ENCODE peak calls at places on chromosome 1, in five cellular contexts. One of them, this sample, is unnamed.

GRCh38 chr1:156249593-156249992 is 1.7 kb upstream of the PAQR6 start:
- DNase-seq in AG04449: no peak
- DNase-seq in upper lobe of right lung: no peak
- DNase-seq in hepatocyte: no peak
- DNase-seq in CD4-positive, alpha-beta T cell: no peak
- DNase-seq in this sample: no peak

GRCh38 chr1:234768569-234769283 is 158.7 kb upstream of the IRF2BP2 start:
- DNase-seq in AG04449: no peak
- DNase-seq in upper lobe of right lung: no peak
- DNase-seq in hepatocyte: peak; percentile 38
- DNase-seq in CD4-positive, alpha-beta T cell: peak; percentile 44
- DNase-seq in this sample: no peak

GRCh38 chr1:150237746-150238145 is 1.8 kb upstream of the ANP32E start:
- DNase-seq in AG04449: no peak
- DNase-seq in upper lobe of right lung: peak; percentile 46
- DNase-seq in hepatocyte: no peak
- DNase-seq in CD4-positive, alpha-beta T cell: no peak
- DNase-seq in this sample: no peak

GRCh38 chr1:166479052-166479631 is 312.3 kb upstream of the FAM78B start:
- DNase-seq in AG04449: no peak
- DNase-seq in upper lobe of right lung: no peak
- DNase-seq in hepatocyte: peak; percentile 56
- DNase-seq in CD4-positive, alpha-beta T cell: peak; percentile 38
- DNase-seq in this sample: peak; percentile 19

GRCh38 chr1:152053375-152053774 is 16.6 kb upstream of the S100A11 start:
- DNase-seq in AG04449: no peak
- DNase-seq in upper lobe of right lung: no peak
- DNase-seq in hepatocyte: no peak
- DNase-seq in CD4-positive, alpha-beta T cell: no peak
- DNase-seq in this sample: no peak

GRCh38 chr1:67816096-67816493 is 17.2 kb downstream of the GNG12 start:
- DNase-seq in AG04449: no peak
- DNase-seq in upper lobe of right lung: no peak
- DNase-seq in hepatocyte: peak; percentile 55
- DNase-seq in CD4-positive, alpha-beta T cell: no peak
- DNase-seq in this sample: no peak

GRCh38 chr1:2948001-2948750 is 73.1 kb upstream of the ACTRT2 start:
- DNase-seq in AG04449: no peak
- DNase-seq in upper lobe of right lung: peak; percentile 40
- DNase-seq in hepatocyte: no peak
- DNase-seq in CD4-positive, alpha-beta T cell: no peak
- DNase-seq in this sample: no peak

GRCh38 chr1:7469255-7469938 is 301.7 kb upstream of the VAMP3 start:
- DNase-seq in AG04449: peak; percentile 47
- DNase-seq in upper lobe of right lung: no peak
- DNase-seq in hepatocyte: no peak
- DNase-seq in CD4-positive, alpha-beta T cell: no peak
- DNase-seq in this sample: no peak

GRCh38 chr1:208159542-208160258 is 84.5 kb downstream of the PLXNA2 start:
- DNase-seq in AG04449: peak; percentile 65
- DNase-seq in upper lobe of right lung: no peak
- DNase-seq in hepatocyte: peak; percentile 74
- DNase-seq in CD4-positive, alpha-beta T cell: no peak
- DNase-seq in this sample: no peak

GRCh38 chr1:201783572-201783971 is 45.4 kb upstream of the IPO9 start:
- DNase-seq in AG04449: no peak
- DNase-seq in upper lobe of right lung: no peak
- DNase-seq in hepatocyte: no peak
- DNase-seq in CD4-positive, alpha-beta T cell: no peak
- DNase-seq in this sample: no peak

GRCh38 chr1:164836614-164837018 is 277.6 kb downstream of the PBX1 start:
- DNase-seq in AG04449: no peak
- DNase-seq in upper lobe of right lung: no peak
- DNase-seq in hepatocyte: no peak
- DNase-seq in CD4-positive, alpha-beta T cell: no peak
- DNase-seq in this sample: no peak

GRCh38 chr1:25516686-25517085 is 26.7 kb upstream of the LDLRAP1 start:
- DNase-seq in AG04449: no peak
- DNase-seq in upper lobe of right lung: no peak
- DNase-seq in hepatocyte: no peak
- DNase-seq in CD4-positive, alpha-beta T cell: no peak
- DNase-seq in this sample: no peak

GRCh38 chr1:96075704-96076455 is 645.7 kb upstream of the PTBP2 start:
- DNase-seq in AG04449: no peak
- DNase-seq in upper lobe of right lung: no peak
- DNase-seq in hepatocyte: no peak
- DNase-seq in CD4-positive, alpha-beta T cell: no peak
- DNase-seq in this sample: no peak
- TF ChIP-seq CTCF in AG04449: no peak
- TF ChIP-seq CTCF in upper lobe of right lung: no peak
- TF ChIP-seq CTCF in hepatocyte: no peak
- TF ChIP-seq CTCF in CD4-positive, alpha-beta T cell: no peak
- TF ChIP-seq CTCF in this sample: no peak

DNA sequence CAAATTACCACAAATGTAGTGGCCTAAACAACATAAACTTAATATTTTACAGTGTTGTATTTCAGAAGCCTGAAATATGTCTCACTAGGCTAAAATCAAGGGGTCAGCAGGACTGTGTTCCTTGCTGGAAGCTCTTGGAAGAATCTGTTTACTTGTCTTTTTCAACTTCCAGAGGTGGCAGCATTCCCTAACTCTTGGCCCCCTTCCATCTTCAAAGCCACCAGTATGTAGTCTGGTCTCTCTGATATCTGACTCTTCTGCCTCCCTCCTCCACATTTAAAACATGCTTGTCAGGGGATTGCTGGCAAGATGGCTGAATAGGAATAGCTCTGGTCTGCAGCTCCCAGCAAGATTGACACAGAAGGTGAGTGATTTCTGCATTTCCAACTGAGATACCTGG is 567.5 kb downstream of the PLA2G4A start:
- DNase-seq in AG04449: no peak
- DNase-seq in upper lobe of right lung: no peak
- DNase-seq in hepatocyte: peak; percentile 25
- DNase-seq in CD4-positive, alpha-beta T cell: no peak
- DNase-seq in this sample: no peak
- TF ChIP-seq CTCF in AG04449: no peak
- TF ChIP-seq CTCF in upper lobe of right lung: no peak
- TF ChIP-seq CTCF in hepatocyte: no peak
- TF ChIP-seq CTCF in CD4-positive, alpha-beta T cell: no peak
- TF ChIP-seq CTCF in this sample: no peak

GRCh38 chr1:227260433-227260832 is 57.9 kb downstream of the CDC42BPA start:
- DNase-seq in AG04449: no peak
- DNase-seq in upper lobe of right lung: no peak
- DNase-seq in hepatocyte: no peak
- DNase-seq in CD4-positive, alpha-beta T cell: no peak
- DNase-seq in this sample: no peak

GRCh38 chr1:227253065-227253464 is 65.2 kb downstream of the CDC42BPA start:
- DNase-seq in AG04449: no peak
- DNase-seq in upper lobe of right lung: no peak
- DNase-seq in hepatocyte: no peak
- DNase-seq in CD4-positive, alpha-beta T cell: no peak
- DNase-seq in this sample: no peak

GRCh38 chr1:227255086-227255732 is 63.1 kb downstream of the CDC42BPA start:
- DNase-seq in AG04449: no peak
- DNase-seq in upper lobe of right lung: no peak
- DNase-seq in hepatocyte: no peak
- DNase-seq in CD4-positive, alpha-beta T cell: no peak
- DNase-seq in this sample: no peak

GRCh38 chr1:227261501-227261900 is 56.8 kb downstream of the CDC42BPA start:
- DNase-seq in AG04449: no peak
- DNase-seq in upper lobe of right lung: no peak
- DNase-seq in hepatocyte: no peak
- DNase-seq in CD4-positive, alpha-beta T cell: no peak
- DNase-seq in this sample: no peak

DNA sequence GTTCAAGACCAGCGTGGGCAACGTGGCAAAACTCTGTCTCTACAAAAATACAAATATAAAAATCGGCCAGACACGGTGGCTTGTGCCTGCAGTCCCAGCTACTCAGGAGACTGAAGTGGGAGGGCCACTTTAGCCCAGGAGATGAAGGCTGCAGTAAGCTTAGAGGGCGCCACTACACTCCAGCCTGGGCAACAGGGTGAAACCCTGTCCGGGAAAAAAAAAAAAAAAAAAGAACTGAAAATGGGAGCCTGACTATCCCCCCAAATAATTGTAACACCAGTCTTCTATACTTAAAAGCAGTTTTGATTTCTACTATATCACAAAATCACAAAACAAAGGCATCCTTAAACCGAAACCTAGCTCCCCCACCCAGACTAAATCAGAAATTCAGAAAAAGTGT is 60.3 kb downstream of the CDC42BPA start:
- DNase-seq in AG04449: no peak
- DNase-seq in upper lobe of right lung: no peak
- DNase-seq in hepatocyte: no peak
- DNase-seq in CD4-positive, alpha-beta T cell: no peak
- DNase-seq in this sample: no peak
- TF ChIP-seq CTCF in AG04449: no peak
- TF ChIP-seq CTCF in upper lobe of right lung: no peak
- TF ChIP-seq CTCF in hepatocyte: no peak
- TF ChIP-seq CTCF in CD4-positive, alpha-beta T cell: no peak
- TF ChIP-seq CTCF in this sample: no peak

GRCh38 chr1:216665381-216665780 is 57.8 kb downstream of the ESRRG start:
- DNase-seq in AG04449: no peak
- DNase-seq in upper lobe of right lung: no peak
- DNase-seq in hepatocyte: peak; percentile 28
- DNase-seq in CD4-positive, alpha-beta T cell: no peak
- DNase-seq in this sample: no peak

GRCh38 chr1:216665891-216666290 is 57.3 kb downstream of the ESRRG start:
- DNase-seq in AG04449: no peak
- DNase-seq in upper lobe of right lung: no peak
- DNase-seq in hepatocyte: no peak
- DNase-seq in CD4-positive, alpha-beta T cell: no peak
- DNase-seq in this sample: no peak

GRCh38 chr1:216666431-216666830 is 56.8 kb downstream of the ESRRG start:
- DNase-seq in AG04449: no peak
- DNase-seq in upper lobe of right lung: no peak
- DNase-seq in hepatocyte: no peak
- DNase-seq in CD4-positive, alpha-beta T cell: no peak
- DNase-seq in this sample: no peak

DNA sequence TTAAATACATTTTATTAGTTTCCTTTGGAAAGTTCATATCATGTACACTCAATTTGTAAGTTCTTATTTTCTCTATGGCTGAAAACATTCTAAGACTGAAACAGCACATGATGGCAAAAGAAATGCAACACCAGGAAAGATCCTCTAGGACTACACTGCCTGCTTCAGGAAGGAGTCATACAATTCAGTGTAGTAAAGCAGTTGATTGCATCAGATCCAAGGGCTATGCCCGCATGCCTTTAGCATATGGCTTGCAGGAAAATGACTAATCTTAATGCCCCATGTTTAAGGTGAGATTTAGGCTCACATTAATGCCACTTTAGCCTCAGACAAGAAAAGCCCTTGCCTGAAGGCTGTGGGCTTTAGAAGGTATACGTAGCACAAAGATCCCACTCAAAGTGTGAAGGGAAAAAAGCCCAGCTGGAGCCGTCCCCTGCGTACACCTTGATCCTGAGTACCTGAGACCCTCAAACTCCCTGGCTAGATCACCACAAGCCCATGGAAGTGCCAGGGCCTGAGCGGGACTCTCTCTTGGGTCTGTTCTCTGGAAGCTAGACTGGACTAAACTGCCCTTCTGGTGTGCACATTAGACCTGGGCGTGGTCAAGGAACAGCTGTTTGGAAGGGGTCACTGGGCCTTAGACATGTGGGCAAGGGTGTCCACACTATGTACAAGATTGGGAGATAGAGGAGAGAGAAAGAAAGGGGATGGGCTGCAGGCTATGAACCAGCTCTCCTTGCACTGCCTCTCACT is 52.9 kb downstream of the ESRRG start:
- DNase-seq in AG04449: no peak
- DNase-seq in upper lobe of right lung: no peak
- DNase-seq in hepatocyte: peak; percentile 13
- DNase-seq in CD4-positive, alpha-beta T cell: no peak
- DNase-seq in this sample: no peak
- TF ChIP-seq CTCF in AG04449: no peak
- TF ChIP-seq CTCF in upper lobe of right lung: no peak
- TF ChIP-seq CTCF in hepatocyte: no peak
- TF ChIP-seq CTCF in CD4-positive, alpha-beta T cell: no peak
- TF ChIP-seq CTCF in this sample: no peak

GRCh38 chr1:169112241-169112640 is 5.8 kb downstream of the ATP1B1 start:
- DNase-seq in AG04449: no peak
- DNase-seq in upper lobe of right lung: no peak
- DNase-seq in hepatocyte: no peak
- DNase-seq in CD4-positive, alpha-beta T cell: no peak
- DNase-seq in this sample: no peak

GRCh38 chr1:169111472-169111871 is 5.0 kb downstream of the ATP1B1 start:
- DNase-seq in AG04449: no peak
- DNase-seq in upper lobe of right lung: no peak
- DNase-seq in hepatocyte: no peak
- DNase-seq in CD4-positive, alpha-beta T cell: no peak
- DNase-seq in this sample: no peak

GRCh38 chr1:169110691-169111447 is 4.4 kb downstream of the ATP1B1 start:
- DNase-seq in AG04449: no peak
- DNase-seq in upper lobe of right lung: peak; percentile 65
- DNase-seq in hepatocyte: no peak
- DNase-seq in CD4-positive, alpha-beta T cell: no peak
- DNase-seq in this sample: no peak

GRCh38 chr1:169115891-169116585 is 9.5 kb downstream of the ATP1B1 start:
- DNase-seq in AG04449: no peak
- DNase-seq in upper lobe of right lung: peak; percentile 80
- DNase-seq in hepatocyte: peak; percentile 88
- DNase-seq in CD4-positive, alpha-beta T cell: no peak
- DNase-seq in this sample: peak; percentile 77

DNA sequence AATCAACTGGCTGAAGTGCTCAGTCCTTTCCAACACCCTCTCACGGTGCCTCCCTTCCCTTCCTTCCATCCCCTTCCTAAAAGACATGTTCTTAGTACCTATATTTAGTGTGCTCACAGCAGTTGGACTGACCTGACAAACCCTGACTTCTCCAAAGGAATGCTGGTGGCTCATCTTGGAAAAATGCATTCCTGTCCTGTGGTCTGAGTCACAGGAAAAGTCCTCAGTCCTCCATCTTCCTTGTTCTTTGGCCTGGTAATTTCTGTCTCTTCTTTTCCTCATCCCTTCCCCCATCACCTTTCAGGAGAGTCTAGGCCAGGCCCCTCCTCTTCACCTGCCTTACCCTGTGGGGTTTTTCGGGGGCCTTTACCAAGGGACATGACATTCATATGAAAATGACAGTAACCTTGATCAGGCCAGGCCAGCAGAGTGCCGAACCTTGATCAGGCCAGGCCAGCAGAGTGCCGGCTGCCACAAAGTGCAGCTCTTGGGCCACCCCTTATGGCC is 7.2 kb downstream of the ATP1B1 start:
- DNase-seq in AG04449: peak; percentile 77
- DNase-seq in upper lobe of right lung: no peak
- DNase-seq in hepatocyte: no peak
- DNase-seq in CD4-positive, alpha-beta T cell: no peak
- DNase-seq in this sample: no peak
- TF ChIP-seq CTCF in AG04449: no peak
- TF ChIP-seq CTCF in upper lobe of right lung: no peak
- TF ChIP-seq CTCF in hepatocyte: no peak
- TF ChIP-seq CTCF in CD4-positive, alpha-beta T cell: no peak
- TF ChIP-seq CTCF in this sample: no peak

This sample was measured in GM12864.